ENCODE peak calls at places on chromosome X, in six cellular contexts. G is choroid plexus epithelial cell; I is PC-9; T is right atrium auricular region; P is T47D; K is stimulated activated CD8-positive, alpha-beta memory T cell treated with anti-CD3 and anti-CD28 coated beads, Interleukin-7, amount 100 ng/mL, for 48 hours. V is an unnamed sample.

GRCh38 chrX:85017721-85018120 is 14.0 kb downstream of the APOOL start:
- DNase-seq in G (peak), I (no peak), T (no peak), P (no peak), K (no peak), V (no peak)

GRCh38 chrX:101291204-101291603 is at the start of gene TAF7L:
- DNase-seq in G (peak), I (no peak), T (no peak), P (no peak), K (no peak), V (no peak)

GRCh38 chrX:37701588-37701987 is 16.0 kb downstream of the XK start:
- DNase-seq in G (no peak), I (no peak), T (no peak), P (no peak), K (no peak), V (no peak)

GRCh38 chrX:18992829-18993228 is 8.9 kb upstream of the PHKA2 start:
- DNase-seq in G (no peak), I (no peak), T (no peak), P (no peak), K (no peak), V (no peak)

GRCh38 chrX:103817502-103817901 is 14.6 kb downstream of the RAB9B start:
- DNase-seq in G (peak), I (peak), T (no peak), P (no peak), K (no peak), V (no peak)

GRCh38 chrX:2577844-2578444 is 77.2 kb upstream of the DHRSX start:
- DNase-seq in G (peak), I (no peak), T (no peak), P (no peak), K (no peak), V (no peak)

GRCh38 chrX:9465380-9466114 is 689 bp downstream of the TBL1X start:
- DNase-seq in G (no peak), I (peak), T (no peak), P (no peak), K (no peak), V (no peak)

GRCh38 chrX:154791467-154791866 is 13.8 kb downstream of the MPP1 start:
- DNase-seq in G (no peak), I (no peak), T (no peak), P (no peak), K (no peak), V (no peak)

GRCh38 chrX:103404225-103405008 is 28.1 kb downstream of the BEX3 start:
- DNase-seq in G (peak), I (peak), T (peak), P (no peak), K (peak), V (peak)

GRCh38 chrX:148552775-148553174 is 52.4 kb downstream of the AFF2 start:
- DNase-seq in G (peak), I (no peak), T (no peak), P (no peak), K (no peak), V (no peak)

GRCh38 chrX:291411-291901 is 10.3 kb downstream of the PLCXD1 start:
- DNase-seq in G (no peak), I (no peak), T (no peak), P (no peak), K (no peak), V (no peak)

GRCh38 chrX:29318051-29318450 is 730.8 kb downstream of the IL1RAPL1 start:
- DNase-seq in G (peak), I (no peak), T (no peak), P (no peak), K (no peak), V (no peak)

GRCh38 chrX:150984164-150984824 is 1.2 kb downstream of the HMGB3 start:
- DNase-seq in G (no peak), I (peak), T (no peak), P (no peak), K (no peak), V (no peak)

GRCh38 chrX:23776363-23776762 is 6.6 kb upstream of the SAT1 start:
- DNase-seq in G (no peak), I (no peak), T (no peak), P (no peak), K (no peak), V (no peak)